ENCODE peak calls at places on chromosome 4, in six cellular contexts. One of them, this sample, is unnamed.

GRCh38 chr4:48002267-48002666 is 14.2 kb downstream of the CNGA1 start:
- DNase-seq in GM23338: no peak
- DNase-seq in ovary: no peak
- DNase-seq in retinal pigment epithelial cell: no peak
- DNase-seq in fibroblast of lung: no peak
- DNase-seq in AG10803: no peak
- DNase-seq in this sample: no peak

GRCh38 chr4:52106701-52107100 is 55.6 kb downstream of the SPATA18 start:
- DNase-seq in GM23338: peak; percentile 3
- DNase-seq in ovary: no peak
- DNase-seq in retinal pigment epithelial cell: no peak
- DNase-seq in fibroblast of lung: no peak
- DNase-seq in AG10803: peak; percentile 78
- DNase-seq in this sample: no peak

GRCh38 chr4:153649572-153649991 is 34.5 kb upstream of the TLR2 start:
- DNase-seq in GM23338: peak; percentile 68
- DNase-seq in ovary: no peak
- DNase-seq in retinal pigment epithelial cell: no peak
- DNase-seq in fibroblast of lung: peak; percentile 10
- DNase-seq in AG10803: peak; percentile 10
- DNase-seq in this sample: peak; percentile 17

GRCh38 chr4:176791591-176792347 is 953 bp downstream of the VEGFC start:
- DNase-seq in GM23338: peak; percentile 58
- DNase-seq in ovary: peak; percentile 13
- DNase-seq in retinal pigment epithelial cell: peak; percentile 65
- DNase-seq in fibroblast of lung: peak; percentile 63
- DNase-seq in AG10803: peak; percentile 55
- DNase-seq in this sample: peak; percentile 67

GRCh38 chr4:689498-690122 is 659 bp upstream of the SLC49A3 start:
- DNase-seq in GM23338: no peak
- DNase-seq in ovary: no peak
- DNase-seq in retinal pigment epithelial cell: no peak
- DNase-seq in fibroblast of lung: no peak
- DNase-seq in AG10803: no peak
- DNase-seq in this sample: no peak

GRCh38 chr4:147096667-147097604 is 151.3 kb upstream of the TTC29 start:
- DNase-seq in GM23338: peak; percentile 73
- DNase-seq in ovary: no peak
- DNase-seq in retinal pigment epithelial cell: no peak
- DNase-seq in fibroblast of lung: peak; percentile 38
- DNase-seq in AG10803: peak; percentile 77
- DNase-seq in this sample: peak; percentile 73

GRCh38 chr4:100082852-100083251 is 107.4 kb downstream of the DDIT4L start:
- DNase-seq in GM23338: no peak
- DNase-seq in ovary: no peak
- DNase-seq in retinal pigment epithelial cell: no peak
- DNase-seq in fibroblast of lung: no peak
- DNase-seq in AG10803: no peak
- DNase-seq in this sample: no peak

GRCh38 chr4:113109106-113109740 is 59.8 kb downstream of the ANK2 start:
- DNase-seq in GM23338: no peak
- DNase-seq in ovary: no peak
- DNase-seq in retinal pigment epithelial cell: no peak
- DNase-seq in fibroblast of lung: no peak
- DNase-seq in AG10803: no peak
- DNase-seq in this sample: no peak

GRCh38 chr4:176778491-176778890 is 14.2 kb downstream of the VEGFC start:
- DNase-seq in GM23338: no peak
- DNase-seq in ovary: no peak
- DNase-seq in retinal pigment epithelial cell: peak; percentile 67
- DNase-seq in fibroblast of lung: peak; percentile 85
- DNase-seq in AG10803: peak; percentile 76
- DNase-seq in this sample: peak; percentile 80

GRCh38 chr4:182653596-182653995 is 263.6 kb downstream of the DCTD start:
- DNase-seq in GM23338: no peak
- DNase-seq in ovary: no peak
- DNase-seq in retinal pigment epithelial cell: no peak
- DNase-seq in fibroblast of lung: peak; percentile 85
- DNase-seq in AG10803: no peak
- DNase-seq in this sample: peak; percentile 81

GRCh38 chr4:100819505-100819904 is 301.7 kb upstream of the EMCN start:
- DNase-seq in GM23338: no peak
- DNase-seq in ovary: no peak
- DNase-seq in retinal pigment epithelial cell: no peak
- DNase-seq in fibroblast of lung: no peak
- DNase-seq in AG10803: no peak
- DNase-seq in this sample: no peak

GRCh38 chr4:1399508-1400190 is 6.6 kb downstream of the NKX1-1 start:
- DNase-seq in GM23338: no peak
- DNase-seq in ovary: no peak
- DNase-seq in retinal pigment epithelial cell: no peak
- DNase-seq in fibroblast of lung: no peak
- DNase-seq in AG10803: no peak
- DNase-seq in this sample: no peak

GRCh38 chr4:48222491-48222890 is 47.1 kb downstream of the TEC start:
- DNase-seq in GM23338: no peak
- DNase-seq in ovary: no peak
- DNase-seq in retinal pigment epithelial cell: no peak
- DNase-seq in fibroblast of lung: no peak
- DNase-seq in AG10803: no peak
- DNase-seq in this sample: no peak

GRCh38 chr4:145388043-145388442 is 93.6 kb upstream of the SMAD1 start:
- DNase-seq in GM23338: no peak
- DNase-seq in ovary: no peak
- DNase-seq in retinal pigment epithelial cell: no peak
- DNase-seq in fibroblast of lung: peak; percentile 55
- DNase-seq in AG10803: no peak
- DNase-seq in this sample: peak; percentile 10

GRCh38 chr4:166198516-166198915 is 325.5 kb downstream of the TLL1 start:
- DNase-seq in GM23338: peak; percentile 34
- DNase-seq in ovary: no peak
- DNase-seq in retinal pigment epithelial cell: no peak
- DNase-seq in fibroblast of lung: no peak
- DNase-seq in AG10803: no peak
- DNase-seq in this sample: no peak

GRCh38 chr4:80197132-80197573 is at the start of gene PRDM8:
- DNase-seq in GM23338: peak; percentile 52
- DNase-seq in ovary: no peak
- DNase-seq in retinal pigment epithelial cell: no peak
- DNase-seq in fibroblast of lung: peak; percentile 60
- DNase-seq in AG10803: peak; percentile 39
- DNase-seq in this sample: no peak

GRCh38 chr4:61298178-61298740 is 98.1 kb downstream of the ADGRL3 start:
- DNase-seq in GM23338: peak; percentile 68
- DNase-seq in ovary: no peak
- DNase-seq in retinal pigment epithelial cell: no peak
- DNase-seq in fibroblast of lung: peak; percentile 6
- DNase-seq in AG10803: no peak
- DNase-seq in this sample: no peak

GRCh38 chr4:150150545-150151156 is 72.4 kb downstream of the DCLK2 start:
- DNase-seq in GM23338: no peak
- DNase-seq in ovary: no peak
- DNase-seq in retinal pigment epithelial cell: no peak
- DNase-seq in fibroblast of lung: no peak
- DNase-seq in AG10803: no peak
- DNase-seq in this sample: no peak

GRCh38 chr4:2763511-2763967 is 7.4 kb upstream of the TNIP2 start:
- DNase-seq in GM23338: peak; percentile 61
- DNase-seq in ovary: no peak
- DNase-seq in retinal pigment epithelial cell: no peak
- DNase-seq in fibroblast of lung: no peak
- DNase-seq in AG10803: no peak
- DNase-seq in this sample: no peak

GRCh38 chr4:120399846-120400245 is 333.2 kb upstream of the MAD2L1 start:
- DNase-seq in GM23338: no peak
- DNase-seq in ovary: no peak
- DNase-seq in retinal pigment epithelial cell: no peak
- DNase-seq in fibroblast of lung: no peak
- DNase-seq in AG10803: no peak
- DNase-seq in this sample: no peak

GRCh38 chr4:151917145-151917775 is 156.5 kb upstream of the GATB start:
- DNase-seq in GM23338: no peak
- DNase-seq in ovary: peak; percentile 20
- DNase-seq in retinal pigment epithelial cell: no peak
- DNase-seq in fibroblast of lung: no peak
- DNase-seq in AG10803: no peak
- DNase-seq in this sample: peak; percentile 58

GRCh38 chr4:10033191-10033881 is 12.0 kb upstream of the SLC2A9 start:
- DNase-seq in GM23338: no peak
- DNase-seq in ovary: no peak
- DNase-seq in retinal pigment epithelial cell: no peak
- DNase-seq in fibroblast of lung: peak; percentile 85
- DNase-seq in AG10803: peak; percentile 61
- DNase-seq in this sample: peak; percentile 16

GRCh38 chr4:99979872-99980271 is 29.8 kb upstream of the H2AZ1 start:
- DNase-seq in GM23338: no peak
- DNase-seq in ovary: no peak
- DNase-seq in retinal pigment epithelial cell: no peak
- DNase-seq in fibroblast of lung: peak; percentile 32
- DNase-seq in AG10803: no peak
- DNase-seq in this sample: peak; percentile 14

GRCh38 chr4:186725422-186726149 is 1.9 kb upstream of the FAT1 start:
- DNase-seq in GM23338: peak; percentile 80
- DNase-seq in ovary: peak; percentile 74
- DNase-seq in retinal pigment epithelial cell: no peak
- DNase-seq in fibroblast of lung: peak; percentile 87
- DNase-seq in AG10803: peak; percentile 86
- DNase-seq in this sample: peak; percentile 91

GRCh38 chr4:139689093-139689722 is 23.6 kb downstream of the MGST2 start:
- DNase-seq in GM23338: no peak
- DNase-seq in ovary: no peak
- DNase-seq in retinal pigment epithelial cell: no peak
- DNase-seq in fibroblast of lung: no peak
- DNase-seq in AG10803: no peak
- DNase-seq in this sample: no peak

GRCh38 chr4:182348947-182349346 is 105.7 kb downstream of the TENM3 start:
- DNase-seq in GM23338: no peak
- DNase-seq in ovary: no peak
- DNase-seq in retinal pigment epithelial cell: no peak
- DNase-seq in fibroblast of lung: no peak
- DNase-seq in AG10803: no peak
- DNase-seq in this sample: no peak

GRCh38 chr4:181909368-181909767 is 333.8 kb upstream of the TENM3 start:
- DNase-seq in GM23338: no peak
- DNase-seq in ovary: no peak
- DNase-seq in retinal pigment epithelial cell: no peak
- DNase-seq in fibroblast of lung: peak; percentile 91
- DNase-seq in AG10803: peak; percentile 74
- DNase-seq in this sample: peak; percentile 64

GRCh38 chr4:145130130-145130529 is 32.0 kb downstream of the ABCE1 start:
- DNase-seq in GM23338: no peak
- DNase-seq in ovary: no peak
- DNase-seq in retinal pigment epithelial cell: no peak
- DNase-seq in fibroblast of lung: no peak
- DNase-seq in AG10803: no peak
- DNase-seq in this sample: no peak

GRCh38 chr4:2712261-2712842 is 43.8 kb downstream of the TNIP2 start:
- DNase-seq in GM23338: peak; percentile 71
- DNase-seq in ovary: no peak
- DNase-seq in retinal pigment epithelial cell: no peak
- DNase-seq in fibroblast of lung: peak; percentile 19
- DNase-seq in AG10803: no peak
- DNase-seq in this sample: peak; percentile 10

GRCh38 chr4:175440776-175441175 is 371.3 kb downstream of the GPM6A start:
- DNase-seq in GM23338: no peak
- DNase-seq in ovary: no peak
- DNase-seq in retinal pigment epithelial cell: no peak
- DNase-seq in fibroblast of lung: no peak
- DNase-seq in AG10803: no peak
- DNase-seq in this sample: no peak

GRCh38 chr4:102036619-102037376 is 246.3 kb downstream of the BANK1 start:
- DNase-seq in GM23338: no peak
- DNase-seq in ovary: no peak
- DNase-seq in retinal pigment epithelial cell: no peak
- DNase-seq in fibroblast of lung: peak; percentile 37
- DNase-seq in AG10803: peak; percentile 49
- DNase-seq in this sample: peak; percentile 42

GRCh38 chr4:94262163-94263016 is 54.7 kb downstream of the SMARCAD1 start:
- DNase-seq in GM23338: no peak
- DNase-seq in ovary: no peak
- DNase-seq in retinal pigment epithelial cell: no peak
- DNase-seq in fibroblast of lung: peak; percentile 1
- DNase-seq in AG10803: no peak
- DNase-seq in this sample: peak; percentile 23

DNA sequence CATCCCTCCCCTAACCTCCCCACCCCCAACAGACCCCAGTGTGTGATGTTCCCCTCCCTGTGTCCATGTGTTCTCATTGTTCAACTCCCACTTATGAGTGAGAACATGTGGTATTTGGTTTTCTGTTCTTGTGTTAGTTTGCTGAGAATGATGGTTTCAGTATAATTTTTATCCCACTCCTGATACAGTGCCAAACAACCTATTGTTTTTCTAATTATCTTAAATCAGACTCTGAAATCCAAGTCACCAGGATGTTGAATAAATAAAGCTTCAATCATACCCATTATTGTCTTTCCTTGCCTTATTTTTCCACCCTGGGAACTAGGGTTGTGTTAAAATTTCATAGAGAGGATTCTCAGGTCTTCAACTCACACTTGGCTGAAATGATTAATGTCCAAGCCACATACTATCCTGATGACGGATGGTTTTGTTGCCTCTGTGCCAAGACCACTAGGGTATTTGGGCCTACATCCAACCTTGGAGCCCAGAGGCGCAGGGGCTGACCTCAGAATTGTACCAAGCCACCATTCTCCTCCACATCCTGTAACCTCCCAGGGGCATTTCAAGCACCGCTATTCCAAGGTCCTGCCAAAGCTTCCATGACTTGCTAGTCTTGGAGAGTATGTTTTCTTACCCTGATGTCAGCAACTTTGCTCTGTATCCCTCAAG is 332.4 kb downstream of the ARHGAP24 start:
- DNase-seq in GM23338: no peak
- DNase-seq in ovary: no peak
- DNase-seq in retinal pigment epithelial cell: no peak
- DNase-seq in fibroblast of lung: peak; percentile 84
- DNase-seq in AG10803: peak; percentile 88
- DNase-seq in this sample: peak; percentile 67
- H3K4me3 ChIP-seq in GM23338: no peak overlapping the region
- H3K4me3 ChIP-seq in ovary: no peak overlapping the region
- H3K4me3 ChIP-seq in retinal pigment epithelial cell: no peak overlapping the region
- H3K4me3 ChIP-seq in fibroblast of lung: no peak overlapping the region
- H3K4me3 ChIP-seq in AG10803: no peak overlapping the region
- H3K4me3 ChIP-seq in this sample: no peak overlapping the region

GRCh38 chr4:6673660-6674499 is 19.8 kb upstream of the S100P start:
- DNase-seq in GM23338: peak; percentile 97
- DNase-seq in ovary: peak; percentile 95
- DNase-seq in retinal pigment epithelial cell: peak; percentile 82
- DNase-seq in fibroblast of lung: peak; percentile 98
- DNase-seq in AG10803: peak; percentile 95
- DNase-seq in this sample: peak; percentile 94
- TF ChIP-seq CTCF in GM23338: no peak
- TF ChIP-seq CTCF in ovary: no peak
- TF ChIP-seq CTCF in retinal pigment epithelial cell: no peak
- TF ChIP-seq CTCF in fibroblast of lung: no peak
- TF ChIP-seq CTCF in AG10803: no peak
- TF ChIP-seq CTCF in this sample: no peak

GRCh38 chr4:169266661-169267060 is 4.1 kb downstream of the SH3RF1 start:
- DNase-seq in GM23338: no peak
- DNase-seq in ovary: no peak
- DNase-seq in retinal pigment epithelial cell: no peak
- DNase-seq in fibroblast of lung: no peak
- DNase-seq in AG10803: peak; percentile 36
- DNase-seq in this sample: no peak
- H3K4me3 ChIP-seq in GM23338: peak overlapping the region; percentile 4
- H3K4me3 ChIP-seq in ovary: no peak overlapping the region
- H3K4me3 ChIP-seq in retinal pigment epithelial cell: no peak overlapping the region
- H3K4me3 ChIP-seq in fibroblast of lung: peak overlapping the region; percentile 89
- H3K4me3 ChIP-seq in AG10803: peak overlapping the region; percentile 34
- H3K4me3 ChIP-seq in this sample: no peak overlapping the region

GRCh38 chr4:71270901-71271300 is 67.9 kb upstream of the SLC4A4 start:
- DNase-seq in GM23338: peak; percentile 63
- DNase-seq in ovary: no peak
- DNase-seq in retinal pigment epithelial cell: no peak
- DNase-seq in fibroblast of lung: no peak
- DNase-seq in AG10803: no peak
- DNase-seq in this sample: peak; percentile 41
- TF ChIP-seq CTCF in GM23338: peak; percentile 83
- TF ChIP-seq CTCF in ovary: no peak
- TF ChIP-seq CTCF in retinal pigment epithelial cell: peak; percentile 63
- TF ChIP-seq CTCF in fibroblast of lung: peak; percentile 31
- TF ChIP-seq CTCF in AG10803: peak; percentile 28
- TF ChIP-seq CTCF in this sample: peak; percentile 41

This sample was measured in astrocyte of the spinal cord.